ENCODE peak calls at places on chromosomes 5 and 9, in seven cellular contexts. One of them, this sample, is unnamed.
A peak's percentile ranks its signal among the peaks of the same experiment; 100 is the strongest.

GRCh38 chr5:81428866-81429265 is 34.9 kb upstream of the ACOT12 start:
- DNase-seq in A673: peak; percentile 26
- DNase-seq in cardiac muscle cell: no peak
- DNase-seq in H1: no peak
- DNase-seq in HCT116: no peak
- DNase-seq in GM12865: no peak
- DNase-seq in progenitor cell of endocrine pancreas: no peak
- DNase-seq in this sample: no peak

GRCh38 chr5:131270809-131271208 is 7.0 kb downstream of the CDC42SE2 start:
- DNase-seq in H1: no peak
- DNase-seq in progenitor cell of endocrine pancreas: no peak
- DNase-seq in cardiac muscle cell: no peak
- DNase-seq in A673: no peak
- DNase-seq in GM12865: no peak
- DNase-seq in HCT116: no peak
- DNase-seq in this sample: no peak

GRCh38 chr9:99602854-99603253 is 218.8 kb upstream of the NR4A3 start:
- DNase-seq in cardiac muscle cell: no peak
- DNase-seq in progenitor cell of endocrine pancreas: no peak
- DNase-seq in A673: no peak
- DNase-seq in H1: no peak
- DNase-seq in HCT116: no peak
- DNase-seq in GM12865: peak; percentile 24
- DNase-seq in this sample: no peak

GRCh38 chr5:54254482-54255198 is 55.7 kb downstream of the ARL15 start:
- DNase-seq in cardiac muscle cell: peak; percentile 32
- DNase-seq in H1: no peak
- DNase-seq in A673: peak; percentile 38
- DNase-seq in GM12865: no peak
- DNase-seq in HCT116: no peak
- DNase-seq in progenitor cell of endocrine pancreas: no peak
- DNase-seq in this sample: no peak

GRCh38 chr5:151223447-151224264 is at the start of gene CCDC69:
- DNase-seq in HCT116: peak; percentile 53
- DNase-seq in GM12865: peak; percentile 84
- DNase-seq in cardiac muscle cell: peak; percentile 79
- DNase-seq in H1: peak; percentile 85
- DNase-seq in progenitor cell of endocrine pancreas: peak; percentile 60
- DNase-seq in A673: peak; percentile 59
- DNase-seq in this sample: peak; percentile 86

GRCh38 chr5:39505751-39506150 is 81.0 kb upstream of the DAB2 start:
- DNase-seq in cardiac muscle cell: no peak
- DNase-seq in progenitor cell of endocrine pancreas: no peak
- DNase-seq in GM12865: no peak
- DNase-seq in A673: no peak
- DNase-seq in H1: no peak
- DNase-seq in HCT116: no peak
- DNase-seq in this sample: no peak

GRCh38 chr9:137313956-137314560 is 12.0 kb upstream of the NRARP start:
- DNase-seq in GM12865: no peak
- DNase-seq in HCT116: no peak
- DNase-seq in progenitor cell of endocrine pancreas: peak; percentile 17
- DNase-seq in A673: no peak
- DNase-seq in H1: no peak
- DNase-seq in cardiac muscle cell: no peak
- DNase-seq in this sample: no peak

GRCh38 chr5:127008300-127008975 is 21.9 kb downstream of the MARCHF3 start:
- DNase-seq in cardiac muscle cell: no peak
- DNase-seq in GM12865: no peak
- DNase-seq in progenitor cell of endocrine pancreas: no peak
- DNase-seq in HCT116: no peak
- DNase-seq in H1: no peak
- DNase-seq in A673: no peak
- DNase-seq in this sample: no peak

GRCh38 chr5:33370135-33370472 is 70.7 kb upstream of the TARS1 start:
- DNase-seq in A673: no peak
- DNase-seq in HCT116: peak; percentile 12
- DNase-seq in H1: no peak
- DNase-seq in GM12865: no peak
- DNase-seq in cardiac muscle cell: peak; percentile 95
- DNase-seq in progenitor cell of endocrine pancreas: no peak
- DNase-seq in this sample: no peak

GRCh38 chr5:163379298-163380155 is 57.9 kb upstream of the CCNG1 start:
- DNase-seq in H1: no peak
- DNase-seq in cardiac muscle cell: peak; percentile 93
- DNase-seq in GM12865: no peak
- DNase-seq in HCT116: peak; percentile 75
- DNase-seq in progenitor cell of endocrine pancreas: no peak
- DNase-seq in A673: peak; percentile 33
- DNase-seq in this sample: no peak

GRCh38 chr9:86126998-86127972 is 27.9 kb upstream of the GOLM1 start:
- DNase-seq in cardiac muscle cell: peak; percentile 93
- DNase-seq in A673: peak; percentile 3
- DNase-seq in H1: peak; percentile 77
- DNase-seq in progenitor cell of endocrine pancreas: peak; percentile 75
- DNase-seq in HCT116: peak; percentile 96
- DNase-seq in GM12865: peak; percentile 13
- DNase-seq in this sample: peak; percentile 89

GRCh38 chr5:143205386-143205785 is 198.1 kb downstream of the NR3C1 start:
- DNase-seq in HCT116: no peak
- DNase-seq in A673: no peak
- DNase-seq in progenitor cell of endocrine pancreas: no peak
- DNase-seq in GM12865: peak; percentile 57
- DNase-seq in H1: no peak
- DNase-seq in cardiac muscle cell: peak; percentile 89
- DNase-seq in this sample: no peak

GRCh38 chr9:78930281-78930680 is 633.4 kb downstream of the PSAT1 start:
- DNase-seq in A673: no peak
- DNase-seq in H1: no peak
- DNase-seq in GM12865: no peak
- DNase-seq in progenitor cell of endocrine pancreas: no peak
- DNase-seq in cardiac muscle cell: no peak
- DNase-seq in HCT116: no peak
- DNase-seq in this sample: no peak

GRCh38 chr5:63794296-63794695 is 167.9 kb downstream of the HTR1A start:
- DNase-seq in A673: no peak
- DNase-seq in cardiac muscle cell: no peak
- DNase-seq in H1: no peak
- DNase-seq in GM12865: no peak
- DNase-seq in progenitor cell of endocrine pancreas: no peak
- DNase-seq in HCT116: no peak
- DNase-seq in this sample: no peak

GRCh38 chr9:99365233-99365980 is 143.3 kb downstream of the SEC61B start:
- DNase-seq in progenitor cell of endocrine pancreas: no peak
- DNase-seq in GM12865: no peak
- DNase-seq in cardiac muscle cell: peak; percentile 70
- DNase-seq in H1: no peak
- DNase-seq in HCT116: no peak
- DNase-seq in A673: no peak
- DNase-seq in this sample: no peak

GRCh38 chr9:79694208-79694607 is 122.4 kb downstream of the TLE4 start:
- DNase-seq in A673: no peak
- DNase-seq in progenitor cell of endocrine pancreas: no peak
- DNase-seq in cardiac muscle cell: no peak
- DNase-seq in HCT116: no peak
- DNase-seq in H1: no peak
- DNase-seq in GM12865: no peak
- DNase-seq in this sample: no peak

GRCh38 chr9:137757613-137758029 is 120.0 kb upstream of the CACNA1B start:
- DNase-seq in cardiac muscle cell: peak; percentile 25
- DNase-seq in GM12865: peak; percentile 83
- DNase-seq in HCT116: peak; percentile 19
- DNase-seq in A673: no peak
- DNase-seq in progenitor cell of endocrine pancreas: no peak
- DNase-seq in H1: no peak
- DNase-seq in this sample: no peak

GRCh38 chr9:125409637-125410521 is 148.3 kb downstream of the GAPVD1 start:
- DNase-seq in H1: peak; percentile 50
- DNase-seq in A673: peak; percentile 82
- DNase-seq in progenitor cell of endocrine pancreas: no peak
- DNase-seq in HCT116: peak; percentile 98
- DNase-seq in GM12865: peak; percentile 51
- DNase-seq in cardiac muscle cell: no peak
- DNase-seq in this sample: no peak

GRCh38 chr5:127892467-127893207 is 189.4 kb downstream of the CCDC192 start:
- DNase-seq in GM12865: peak; percentile 59
- DNase-seq in H1: no peak
- DNase-seq in A673: peak; percentile 47
- DNase-seq in HCT116: peak; percentile 59
- DNase-seq in progenitor cell of endocrine pancreas: no peak
- DNase-seq in cardiac muscle cell: peak; percentile 72
- DNase-seq in this sample: no peak

GRCh38 chr5:132190161-132190817 is 37.4 kb downstream of the P4HA2 start:
- DNase-seq in progenitor cell of endocrine pancreas: no peak
- DNase-seq in cardiac muscle cell: peak; percentile 79
- DNase-seq in H1: no peak
- DNase-seq in A673: peak; percentile 84
- DNase-seq in HCT116: peak; percentile 51
- DNase-seq in GM12865: peak; percentile 68
- DNase-seq in this sample: no peak

GRCh38 chr5:137649228-137649890 is 86.5 kb downstream of the KLHL3 start:
- DNase-seq in cardiac muscle cell: peak; percentile 81
- DNase-seq in progenitor cell of endocrine pancreas: no peak
- DNase-seq in HCT116: no peak
- DNase-seq in A673: peak; percentile 12
- DNase-seq in H1: no peak
- DNase-seq in GM12865: no peak
- DNase-seq in this sample: peak; percentile 62

GRCh38 chr9:130034570-130034969 is 8.4 kb downstream of the FNBP1 start:
- DNase-seq in HCT116: no peak
- DNase-seq in A673: peak; percentile 75
- DNase-seq in progenitor cell of endocrine pancreas: no peak
- DNase-seq in GM12865: peak; percentile 67
- DNase-seq in H1: no peak
- DNase-seq in cardiac muscle cell: peak; percentile 64
- DNase-seq in this sample: no peak

GRCh38 chr5:55603947-55604346 is 69.2 kb upstream of the PLPP1 start:
- DNase-seq in cardiac muscle cell: peak; percentile 84
- DNase-seq in A673: peak; percentile 54
- DNase-seq in HCT116: no peak
- DNase-seq in progenitor cell of endocrine pancreas: no peak
- DNase-seq in GM12865: no peak
- DNase-seq in H1: peak; percentile 30
- DNase-seq in this sample: no peak

GRCh38 chr5:72470817-72471216 is 36.4 kb downstream of the ZNF366 start:
- DNase-seq in A673: no peak
- DNase-seq in cardiac muscle cell: peak; percentile 26
- DNase-seq in H1: no peak
- DNase-seq in GM12865: no peak
- DNase-seq in progenitor cell of endocrine pancreas: no peak
- DNase-seq in HCT116: no peak
- DNase-seq in this sample: no peak

GRCh38 chr5:173645897-173646574 is 29.6 kb upstream of the BOD1 start:
- DNase-seq in H1: no peak
- DNase-seq in HCT116: no peak
- DNase-seq in GM12865: no peak
- DNase-seq in progenitor cell of endocrine pancreas: no peak
- DNase-seq in cardiac muscle cell: no peak
- DNase-seq in A673: no peak
- DNase-seq in this sample: no peak

DNA sequence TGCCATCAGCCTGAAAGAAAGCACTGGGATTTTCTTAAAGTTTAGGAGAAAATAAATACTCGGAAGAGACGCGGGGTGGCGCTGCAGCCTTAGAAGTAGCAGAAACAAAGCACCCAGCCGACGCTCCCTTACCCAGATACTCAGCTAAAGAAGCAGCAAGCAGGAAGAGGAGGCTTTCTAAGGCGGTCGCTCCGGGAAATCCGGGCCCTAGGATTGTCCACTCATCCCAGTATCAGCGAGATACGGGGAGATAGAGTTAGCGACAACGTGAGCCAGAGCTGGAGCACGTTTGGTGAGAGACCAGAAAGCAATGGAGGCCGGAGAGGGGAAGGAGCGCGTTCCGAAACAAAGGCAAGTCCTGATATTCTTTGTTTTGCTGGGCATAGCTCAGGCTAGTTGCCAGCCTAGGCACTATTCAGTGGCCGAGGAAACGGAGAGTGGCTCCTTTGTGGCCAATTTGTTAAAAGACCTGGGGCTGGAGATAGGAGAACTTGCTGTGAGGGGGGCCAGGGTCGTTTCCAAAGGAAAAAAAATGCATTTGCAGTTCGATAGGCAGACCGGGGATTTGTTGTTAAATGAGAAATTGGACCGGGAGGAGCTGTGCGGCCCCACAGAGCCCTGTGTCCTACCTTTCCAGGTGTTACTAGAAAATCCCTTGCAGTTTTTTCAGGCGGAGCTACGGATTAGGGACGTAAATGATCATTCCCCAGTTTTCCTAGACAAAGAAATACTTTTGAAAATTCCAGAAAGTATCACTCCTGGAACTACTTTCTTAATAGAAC is at the start of gene PCDHB2:
- DNase-seq in GM12865: no peak
- DNase-seq in H1: peak; percentile 84
- DNase-seq in progenitor cell of endocrine pancreas: peak; percentile 49
- DNase-seq in A673: peak; percentile 94
- DNase-seq in HCT116: no peak
- DNase-seq in cardiac muscle cell: peak; percentile 6
- DNase-seq in this sample: no peak
- TF ChIP-seq CTCF in GM12865: no peak
- TF ChIP-seq CTCF in H1: peak; percentile 56
- TF ChIP-seq CTCF in progenitor cell of endocrine pancreas: peak; percentile 78
- TF ChIP-seq CTCF in A673: peak; percentile 87
- TF ChIP-seq CTCF in HCT116: no peak
- TF ChIP-seq CTCF in cardiac muscle cell: no peak
- TF ChIP-seq CTCF in this sample: no peak

GRCh38 chr5:60843693-60844428 is at the start of gene ELOVL7:
- DNase-seq in GM12865: peak; percentile 83
- DNase-seq in HCT116: peak; percentile 66
- DNase-seq in H1: peak; percentile 92
- DNase-seq in A673: peak; percentile 45
- DNase-seq in progenitor cell of endocrine pancreas: peak; percentile 89
- DNase-seq in cardiac muscle cell: peak; percentile 40
- DNase-seq in this sample: peak; percentile 93
- TF ChIP-seq CTCF in GM12865: peak; percentile 40
- TF ChIP-seq CTCF in HCT116: peak; percentile 12
- TF ChIP-seq CTCF in H1: peak; percentile 27
- TF ChIP-seq CTCF in A673: peak; percentile 30
- TF ChIP-seq CTCF in progenitor cell of endocrine pancreas: peak; percentile 55
- TF ChIP-seq CTCF in cardiac muscle cell: peak; percentile 35
- TF ChIP-seq CTCF in this sample: no peak

DNA sequence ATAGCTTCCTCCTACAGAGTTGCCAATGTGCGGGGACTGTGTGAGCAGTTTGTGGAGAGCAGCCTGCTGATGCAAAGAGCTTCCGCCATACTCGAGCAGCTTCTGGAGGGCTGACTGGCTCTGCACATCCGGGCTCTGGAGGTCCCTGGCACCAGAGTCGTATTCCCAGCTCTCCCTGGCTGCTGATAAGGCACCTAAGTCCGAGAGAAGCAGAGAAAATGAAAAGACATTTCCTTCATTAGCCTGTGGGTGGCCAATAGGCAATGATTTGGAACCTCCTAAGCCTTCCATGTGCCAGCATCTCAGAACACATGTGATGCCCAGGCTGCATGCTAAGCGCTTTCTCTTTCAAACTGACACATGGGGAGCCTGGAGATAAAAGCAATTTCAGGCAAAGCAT is 94.3 kb downstream of the TSSK1B start:
- DNase-seq in HCT116: no peak
- DNase-seq in progenitor cell of endocrine pancreas: no peak
- DNase-seq in A673: no peak
- DNase-seq in H1: no peak
- DNase-seq in GM12865: no peak
- DNase-seq in cardiac muscle cell: peak; percentile 47
- DNase-seq in this sample: no peak
- TF ChIP-seq CTCF in HCT116: peak; percentile 6
- TF ChIP-seq CTCF in progenitor cell of endocrine pancreas: no peak
- TF ChIP-seq CTCF in A673: no peak
- TF ChIP-seq CTCF in H1: no peak
- TF ChIP-seq CTCF in GM12865: no peak
- TF ChIP-seq CTCF in cardiac muscle cell: no peak
- TF ChIP-seq CTCF in this sample: no peak

GRCh38 chr5:140828402-140828737 is 610 bp downstream of the PCDHA6 start:
- DNase-seq in H1: peak; percentile 56
- DNase-seq in A673: peak; percentile 73
- DNase-seq in GM12865: no peak
- DNase-seq in HCT116: no peak
- DNase-seq in progenitor cell of endocrine pancreas: no peak
- DNase-seq in cardiac muscle cell: no peak
- DNase-seq in this sample: no peak
- TF ChIP-seq CTCF in H1: peak; percentile 27
- TF ChIP-seq CTCF in A673: peak; percentile 53
- TF ChIP-seq CTCF in GM12865: no peak
- TF ChIP-seq CTCF in HCT116: no peak
- TF ChIP-seq CTCF in progenitor cell of endocrine pancreas: peak; percentile 37
- TF ChIP-seq CTCF in cardiac muscle cell: no peak
- TF ChIP-seq CTCF in this sample: no peak